ENCODE peak calls at places on chromosomes 6 and 20, in seven cellular contexts. One of them, this sample, is unnamed.

GRCh38 chr6:30091577-30092381 is 16.2 kb upstream of the RNF39 start:
- DNase-seq in stromal cell of bone marrow: peak; percentile 78
- DNase-seq in activated CD8-positive, alpha-beta memory T cell treated with anti-CD3 and anti-CD28 coated beads, Interleukin-2, amount 50 U/mL, for 48 hours: no peak
- DNase-seq in pons: no peak
- DNase-seq in iPS DF 19.7: no peak
- DNase-seq in HFF-Myc: peak; percentile 24
- DNase-seq in adipocyte: peak; percentile 69
- DNase-seq in this sample: peak; percentile 58

GRCh38 chr6:55293116-55293515 is 34.2 kb upstream of the GFRAL start:
- DNase-seq in stromal cell of bone marrow: peak; percentile 4
- DNase-seq in activated CD8-positive, alpha-beta memory T cell treated with anti-CD3 and anti-CD28 coated beads, Interleukin-2, amount 50 U/mL, for 48 hours: no peak
- DNase-seq in pons: no peak
- DNase-seq in iPS DF 19.7: no peak
- DNase-seq in HFF-Myc: no peak
- DNase-seq in adipocyte: peak; percentile 43
- DNase-seq in this sample: no peak

GRCh38 chr6:136640132-136640915 is 90.1 kb upstream of the MAP7 start:
- DNase-seq in stromal cell of bone marrow: peak; percentile 82
- DNase-seq in activated CD8-positive, alpha-beta memory T cell treated with anti-CD3 and anti-CD28 coated beads, Interleukin-2, amount 50 U/mL, for 48 hours: no peak
- DNase-seq in pons: no peak
- DNase-seq in iPS DF 19.7: no peak
- DNase-seq in HFF-Myc: no peak
- DNase-seq in adipocyte: peak; percentile 46
- DNase-seq in this sample: peak; percentile 40

GRCh38 chr6:33384581-33385020 is 7.0 kb upstream of the KIFC1 start:
- DNase-seq in stromal cell of bone marrow: peak; percentile 82
- DNase-seq in activated CD8-positive, alpha-beta memory T cell treated with anti-CD3 and anti-CD28 coated beads, Interleukin-2, amount 50 U/mL, for 48 hours: no peak
- DNase-seq in pons: no peak
- DNase-seq in iPS DF 19.7: no peak
- DNase-seq in HFF-Myc: no peak
- DNase-seq in adipocyte: peak; percentile 76
- DNase-seq in this sample: peak; percentile 70

GRCh38 chr6:4665489-4666417 is 110.5 kb upstream of the CDYL start:
- DNase-seq in stromal cell of bone marrow: peak; percentile 68
- DNase-seq in activated CD8-positive, alpha-beta memory T cell treated with anti-CD3 and anti-CD28 coated beads, Interleukin-2, amount 50 U/mL, for 48 hours: no peak
- DNase-seq in pons: no peak
- DNase-seq in iPS DF 19.7: no peak
- DNase-seq in HFF-Myc: no peak
- DNase-seq in adipocyte: peak; percentile 46
- DNase-seq in this sample: peak; percentile 14

GRCh38 chr6:128336436-128337095 is 183.8 kb downstream of the PTPRK start:
- DNase-seq in stromal cell of bone marrow: no peak
- DNase-seq in activated CD8-positive, alpha-beta memory T cell treated with anti-CD3 and anti-CD28 coated beads, Interleukin-2, amount 50 U/mL, for 48 hours: no peak
- DNase-seq in pons: no peak
- DNase-seq in iPS DF 19.7: no peak
- DNase-seq in HFF-Myc: no peak
- DNase-seq in adipocyte: peak; percentile 54
- DNase-seq in this sample: peak; percentile 60

GRCh38 chr6:27091661-27092315 is 155.7 kb upstream of the PRSS16 start:
- DNase-seq in stromal cell of bone marrow: peak; percentile 61
- DNase-seq in activated CD8-positive, alpha-beta memory T cell treated with anti-CD3 and anti-CD28 coated beads, Interleukin-2, amount 50 U/mL, for 48 hours: peak; percentile 76
- DNase-seq in pons: peak; percentile 36
- DNase-seq in iPS DF 19.7: peak; percentile 64
- DNase-seq in HFF-Myc: peak; percentile 87
- DNase-seq in adipocyte: peak; percentile 84
- DNase-seq in this sample: peak; percentile 75

GRCh38 chr20:32893878-32894483 is 35.3 kb downstream of the EFCAB8 start:
- DNase-seq in stromal cell of bone marrow: no peak
- DNase-seq in activated CD8-positive, alpha-beta memory T cell treated with anti-CD3 and anti-CD28 coated beads, Interleukin-2, amount 50 U/mL, for 48 hours: no peak
- DNase-seq in pons: no peak
- DNase-seq in iPS DF 19.7: no peak
- DNase-seq in HFF-Myc: no peak
- DNase-seq in adipocyte: peak; percentile 16
- DNase-seq in this sample: no peak

GRCh38 chr6:122878809-122879208 is 89.8 kb downstream of the SMPDL3A start:
- DNase-seq in stromal cell of bone marrow: no peak
- DNase-seq in activated CD8-positive, alpha-beta memory T cell treated with anti-CD3 and anti-CD28 coated beads, Interleukin-2, amount 50 U/mL, for 48 hours: no peak
- DNase-seq in pons: no peak
- DNase-seq in iPS DF 19.7: no peak
- DNase-seq in HFF-Myc: no peak
- DNase-seq in adipocyte: no peak
- DNase-seq in this sample: no peak

GRCh38 chr20:45343867-45344721 is 4.1 kb downstream of the SDC4 start:
- DNase-seq in stromal cell of bone marrow: peak; percentile 87
- DNase-seq in activated CD8-positive, alpha-beta memory T cell treated with anti-CD3 and anti-CD28 coated beads, Interleukin-2, amount 50 U/mL, for 48 hours: no peak
- DNase-seq in pons: peak; percentile 45
- DNase-seq in iPS DF 19.7: no peak
- DNase-seq in HFF-Myc: peak; percentile 87
- DNase-seq in adipocyte: peak; percentile 94
- DNase-seq in this sample: peak; percentile 71

GRCh38 chr20:48238781-48239180 is 453.5 kb upstream of the SULF2 start:
- DNase-seq in stromal cell of bone marrow: peak; percentile 10
- DNase-seq in activated CD8-positive, alpha-beta memory T cell treated with anti-CD3 and anti-CD28 coated beads, Interleukin-2, amount 50 U/mL, for 48 hours: no peak
- DNase-seq in pons: peak; percentile 19
- DNase-seq in iPS DF 19.7: no peak
- DNase-seq in HFF-Myc: peak; percentile 15
- DNase-seq in adipocyte: no peak
- DNase-seq in this sample: peak; percentile 18

GRCh38 chr20:21262812-21263211 is 40.3 kb upstream of the XRN2 start:
- DNase-seq in stromal cell of bone marrow: no peak
- DNase-seq in activated CD8-positive, alpha-beta memory T cell treated with anti-CD3 and anti-CD28 coated beads, Interleukin-2, amount 50 U/mL, for 48 hours: no peak
- DNase-seq in pons: no peak
- DNase-seq in iPS DF 19.7: no peak
- DNase-seq in HFF-Myc: no peak
- DNase-seq in adipocyte: no peak
- DNase-seq in this sample: no peak

GRCh38 chr20:33477386-33478234 is 12.3 kb upstream of the CBFA2T2 start:
- DNase-seq in stromal cell of bone marrow: no peak
- DNase-seq in activated CD8-positive, alpha-beta memory T cell treated with anti-CD3 and anti-CD28 coated beads, Interleukin-2, amount 50 U/mL, for 48 hours: no peak
- DNase-seq in pons: no peak
- DNase-seq in iPS DF 19.7: no peak
- DNase-seq in HFF-Myc: no peak
- DNase-seq in adipocyte: no peak
- DNase-seq in this sample: no peak

GRCh38 chr20:967796-968742 is 34.0 kb downstream of the RSPO4 start:
- DNase-seq in stromal cell of bone marrow: no peak
- DNase-seq in activated CD8-positive, alpha-beta memory T cell treated with anti-CD3 and anti-CD28 coated beads, Interleukin-2, amount 50 U/mL, for 48 hours: no peak
- DNase-seq in pons: no peak
- DNase-seq in iPS DF 19.7: no peak
- DNase-seq in HFF-Myc: no peak
- DNase-seq in adipocyte: no peak
- DNase-seq in this sample: no peak

GRCh38 chr6:100719883-100720682 is 161.0 kb downstream of the ASCC3 start:
- DNase-seq in stromal cell of bone marrow: peak; percentile 12
- DNase-seq in activated CD8-positive, alpha-beta memory T cell treated with anti-CD3 and anti-CD28 coated beads, Interleukin-2, amount 50 U/mL, for 48 hours: no peak
- DNase-seq in pons: peak; percentile 45
- DNase-seq in iPS DF 19.7: no peak
- DNase-seq in HFF-Myc: peak; percentile 4
- DNase-seq in adipocyte: peak; percentile 52
- DNase-seq in this sample: no peak

GRCh38 chr20:43770342-43770741 is 43.5 kb upstream of the GTSF1L start:
- DNase-seq in stromal cell of bone marrow: no peak
- DNase-seq in activated CD8-positive, alpha-beta memory T cell treated with anti-CD3 and anti-CD28 coated beads, Interleukin-2, amount 50 U/mL, for 48 hours: no peak
- DNase-seq in pons: no peak
- DNase-seq in iPS DF 19.7: no peak
- DNase-seq in HFF-Myc: no peak
- DNase-seq in adipocyte: no peak
- DNase-seq in this sample: no peak

GRCh38 chr20:62741191-62741676 is 32.6 kb downstream of the NTSR1 start:
- DNase-seq in stromal cell of bone marrow: no peak
- DNase-seq in activated CD8-positive, alpha-beta memory T cell treated with anti-CD3 and anti-CD28 coated beads, Interleukin-2, amount 50 U/mL, for 48 hours: no peak
- DNase-seq in pons: no peak
- DNase-seq in iPS DF 19.7: peak; percentile 20
- DNase-seq in HFF-Myc: no peak
- DNase-seq in adipocyte: peak; percentile 16
- DNase-seq in this sample: no peak

GRCh38 chr6:167547751-167548150 is 222.9 kb downstream of the TTLL2 start:
- DNase-seq in stromal cell of bone marrow: no peak
- DNase-seq in activated CD8-positive, alpha-beta memory T cell treated with anti-CD3 and anti-CD28 coated beads, Interleukin-2, amount 50 U/mL, for 48 hours: no peak
- DNase-seq in pons: no peak
- DNase-seq in iPS DF 19.7: no peak
- DNase-seq in HFF-Myc: no peak
- DNase-seq in adipocyte: no peak
- DNase-seq in this sample: no peak